ENCODE peak calls at places on chromosome 9, in eight cellular contexts. A is HTR-8/SVneo, V is anterior cingulate cortex, E is retinal pigment epithelial cell, Y is GM12865, P is hypothalamus, H is cardiac muscle cell, R is GM04503. D is an unnamed sample.

GRCh38 chr9:28121353-28121752 is 548.1 kb upstream of the C9orf72 start:
- DNase-seq in P (no peak), V (no peak), R (no peak), Y (no peak), H (no peak), A (no peak), E (no peak), D (no peak)

GRCh38 chr9:18390393-18390792 is 83.6 kb upstream of the ADAMTSL1 start:
- DNase-seq in P (no peak), A (no peak), V (no peak), E (no peak), H (peak; percentile 68), Y (no peak), R (peak; percentile 85), D (no peak)

GRCh38 chr9:91986248-91986647 is 36.2 kb upstream of the ROR2 start:
- DNase-seq in P (no peak), Y (no peak), R (no peak), E (no peak), H (no peak), A (no peak), V (no peak), D (no peak)

GRCh38 chr9:114446036-114446435 is 58.3 kb upstream of the AKNA start:
- DNase-seq in Y (no peak), H (peak; percentile 68), V (no peak), E (peak; percentile 7), R (peak; percentile 64), A (peak; percentile 10), P (no peak), D (no peak)

GRCh38 chr9:93567271-93567959 is 9.0 kb upstream of the PHF2 start:
- DNase-seq in H (no peak), R (no peak), A (no peak), Y (peak; percentile 42), P (no peak), V (no peak), E (no peak), D (peak; percentile 24)

GRCh38 chr9:111903996-111904395 is 7.4 kb downstream of the UGCG start:
- DNase-seq in V (no peak), P (no peak), Y (no peak), E (no peak), R (no peak), H (no peak), A (no peak), D (no peak)

GRCh38 chr9:121984726-121985402 is 108.2 kb downstream of the TTLL11 start:
- DNase-seq in R (peak; percentile 77), E (peak; percentile 86), A (no peak), P (no peak), V (no peak), H (peak; percentile 90), Y (no peak), D (no peak)

GRCh38 chr9:8858250-8859161 is 1058.9 kb upstream of the DMAC1 start:
- DNase-seq in P (no peak), H (peak; percentile 18), R (no peak), E (no peak), Y (no peak), A (no peak), V (peak; percentile 47), D (no peak)

GRCh38 chr9:124343533-124344290 is 71.5 kb downstream of the PSMB7 start:
- DNase-seq in H (no peak), A (no peak), E (no peak), V (no peak), Y (no peak), R (no peak), P (no peak), D (no peak)

GRCh38 chr9:129487658-129488483 is 133.0 kb downstream of the C9orf50 start:
- DNase-seq in Y (no peak), H (peak; percentile 78), P (peak; percentile 70), R (no peak), E (no peak), A (peak; percentile 29), V (peak; percentile 73), D (peak; percentile 59)

GRCh38 chr9:70987986-70988385 is 133.4 kb downstream of the TRPM3 start:
- DNase-seq in E (no peak), R (peak; percentile 76), H (peak; percentile 90), P (no peak), Y (no peak), A (no peak), V (no peak), D (no peak)

GRCh38 chr9:75185585-75186170 is 97.4 kb downstream of the OSTF1 start:
- DNase-seq in A (peak; percentile 13), V (no peak), R (no peak), Y (peak; percentile 60), H (peak; percentile 56), E (no peak), P (no peak), D (peak; percentile 45)

GRCh38 chr9:108469654-108470053 is 386.1 kb downstream of the ACTL7B start:
- DNase-seq in Y (no peak), R (no peak), V (no peak), E (no peak), H (peak; percentile 69), P (no peak), A (no peak), D (peak; percentile 74)

GRCh38 chr9:121328476-121328875 is 41.6 kb downstream of the STOM start:
- DNase-seq in A (no peak), P (no peak), E (no peak), V (no peak), Y (no peak), H (no peak), R (no peak), D (no peak)

GRCh38 chr9:91071185-91071990 is 269.8 kb downstream of the SYK start:
- DNase-seq in Y (peak; percentile 37), V (no peak), P (no peak), A (peak; percentile 45), R (peak; percentile 92), H (peak; percentile 65), E (no peak), D (no peak)

GRCh38 chr9:19229725-19230355 is 653 bp upstream of the DENND4C start:
- DNase-seq in E (peak; percentile 20), Y (peak; percentile 83), P (peak; percentile 51), H (no peak), V (peak; percentile 69), R (peak; percentile 3), A (peak; percentile 57), D (no peak)

GRCh38 chr9:98985596-98985995 is 41.9 kb downstream of the COL15A1 start:
- DNase-seq in E (no peak), Y (no peak), V (no peak), P (no peak), A (no peak), R (no peak), H (no peak), D (no peak)

GRCh38 chr9:127955294-127956015 is 17.8 kb upstream of the DPM2 start:
- DNase-seq in V (peak; percentile 50), Y (peak; percentile 80), P (no peak), R (no peak), A (no peak), H (no peak), E (no peak), D (peak; percentile 38)

GRCh38 chr9:4327504-4328191 is 27.8 kb upstream of the GLIS3 start:
- DNase-seq in H (peak; percentile 46), P (no peak), A (no peak), R (no peak), Y (no peak), E (no peak), V (no peak), D (peak; percentile 28)

GRCh38 chr9:36126016-36126786 is 10.3 kb upstream of the GLIPR2 start:
- DNase-seq in R (no peak), E (no peak), A (no peak), P (no peak), H (no peak), V (no peak), Y (no peak), D (peak; percentile 67)

GRCh38 chr9:76521906-76522305 is 62.9 kb downstream of the GCNT1 start:
- DNase-seq in H (no peak), E (no peak), V (no peak), P (no peak), A (no peak), Y (no peak), R (no peak), D (no peak)

GRCh38 chr9:127153484-127153883 is 31.0 kb upstream of the ANGPTL2 start:
- DNase-seq in P (no peak), R (no peak), A (no peak), E (no peak), V (no peak), Y (no peak), H (no peak), D (no peak)

GRCh38 chr9:133558191-133559126 is 24.0 kb downstream of the ADAMTSL2 start:
- DNase-seq in V (peak; percentile 56), E (peak; percentile 22), R (peak; percentile 37), Y (peak; percentile 67), A (peak; percentile 57), H (peak; percentile 85), P (no peak), D (peak; percentile 58)

GRCh38 chr9:68457803-68458202 is 82.9 kb downstream of the TMEM252 start:
- DNase-seq in A (no peak), R (no peak), E (no peak), Y (no peak), P (no peak), V (no peak), H (no peak), D (no peak)

GRCh38 chr9:136576269-136576626 is 30.4 kb upstream of the NOTCH1 start:
- DNase-seq in V (no peak), E (no peak), R (no peak), P (no peak), Y (peak; percentile 74), A (no peak), H (no peak), D (no peak)

GRCh38 chr9:83537331-83538171 is 650 bp downstream of the FRMD3 start:
- DNase-seq in A (no peak), V (peak; percentile 8), E (no peak), H (peak; percentile 27), R (no peak), Y (no peak), P (no peak), D (no peak)

GRCh38 chr9:124708633-124709032 is 62.5 kb downstream of the NR6A1 start:
- DNase-seq in H (no peak), E (no peak), A (no peak), Y (no peak), V (no peak), R (no peak), P (no peak), D (no peak)

GRCh38 chr9:99038396-99038795 is 66.5 kb upstream of the TGFBR1 start:
- DNase-seq in V (no peak), H (no peak), E (no peak), A (no peak), Y (no peak), R (no peak), P (no peak), D (no peak)

GRCh38 chr9:89999176-89999533 is 394.3 kb downstream of the GADD45G start:
- DNase-seq in A (no peak), H (no peak), R (no peak), V (no peak), E (no peak), P (no peak), Y (no peak), D (no peak)

GRCh38 chr9:133074111-133074651 is 12.4 kb downstream of the CEL start:
- DNase-seq in Y (no peak), E (no peak), A (no peak), V (no peak), R (peak; percentile 27), P (no peak), H (peak; percentile 39), D (no peak)

GRCh38 chr9:13351768-13352386 is 72.4 kb upstream of the MPDZ start:
- DNase-seq in R (no peak), P (no peak), A (peak; percentile 21), Y (peak; percentile 3), E (peak; percentile 23), V (no peak), H (peak; percentile 84), D (peak; percentile 63)

GRCh38 chr9:88084816-88085215 is 53.5 kb downstream of the SPATA31C2 start:
- DNase-seq in A (no peak), P (no peak), E (no peak), Y (no peak), V (no peak), R (no peak), H (peak; percentile 53), D (no peak)

GRCh38 chr9:130137870-130138653 is 34.1 kb upstream of the NCS1 start:
- DNase-seq in Y (no peak), A (peak; percentile 82), V (no peak), E (no peak), R (peak; percentile 81), P (no peak), H (peak; percentile 93), D (peak; percentile 24)

GRCh38 chr9:126860757-126861466 is 473 bp downstream of the ZBTB34 start:
- DNase-seq in A (peak; percentile 22), E (no peak), Y (peak; percentile 32), P (no peak), V (no peak), R (no peak), H (peak; percentile 15), D (peak; percentile 36)

D was measured in NB4.